ENCODE peak calls at places on chromosomes 12 and 14, in eight cellular contexts. X is CD4-positive, alpha-beta T cell; T is NB4; C is glomerular endothelial cell; S is EH; J is skeletal muscle cell; V is NCI-H510A; E is NCI-H460. F is an unnamed sample.
A peak's percentile ranks its signal among the peaks of the same experiment; 100 is the strongest.

GRCh38 chr12:125797421-125798175 is 732.4 kb downstream of the AACS start:
- DNase-seq in X (no peak), V (no peak), E (no peak), J (no peak), T (no peak), S (no peak), C (no peak), F (no peak)

GRCh38 chr12:3271639-3272038 is 194.5 kb downstream of the TSPAN9 start:
- DNase-seq in E (no peak), T (no peak), V (no peak), C (no peak), J (no peak), X (no peak), S (no peak), F (no peak)

GRCh38 chr12:1629338-1630080 is 478 bp downstream of the WNT5B start:
- DNase-seq in E (no peak), X (no peak), V (no peak), C (no peak), J (no peak), S (no peak), T (peak; percentile 52), F (no peak)

GRCh38 chr12:131132118-131132892 is 178.6 kb downstream of the ADGRD1 start:
- DNase-seq in C (no peak), S (peak; percentile 45), E (peak; percentile 70), J (no peak), T (peak; percentile 76), X (peak; percentile 75), V (no peak), F (no peak)

GRCh38 chr14:67680121-67680602 is 5.7 kb upstream of the VTI1B start:
- DNase-seq in V (no peak), C (peak; percentile 58), T (peak; percentile 71), E (no peak), J (no peak), X (no peak), S (peak; percentile 86), F (peak; percentile 33)

GRCh38 chr14:68736519-68736918 is 56.3 kb downstream of the ZFP36L1 start:
- DNase-seq in V (no peak), J (no peak), T (no peak), X (no peak), S (no peak), E (no peak), C (no peak), F (no peak)

GRCh38 chr14:68399971-68400370 is 392.9 kb downstream of the ZFP36L1 start:
- DNase-seq in E (no peak), C (no peak), V (no peak), J (no peak), S (no peak), T (no peak), X (no peak), F (no peak)

GRCh38 chr12:6273209-6273928 is 37.1 kb upstream of the PLEKHG6 start:
- DNase-seq in T (no peak), S (no peak), E (no peak), X (no peak), C (no peak), V (no peak), J (no peak), F (no peak)

GRCh38 chr14:105059035-105059916 is 6.0 kb downstream of the GPR132 start:
- DNase-seq in T (peak; percentile 49), V (no peak), S (peak; percentile 21), X (peak; percentile 41), C (no peak), J (no peak), E (no peak), F (no peak)

GRCh38 chr14:100601064-100601463 is 13.8 kb upstream of the BEGAIN start:
- DNase-seq in X (no peak), C (no peak), V (no peak), J (no peak), S (no peak), E (no peak), T (no peak), F (no peak)

GRCh38 chr14:90060965-90061848 is 587 bp upstream of the KCNK13 start:
- DNase-seq in V (no peak), T (no peak), J (no peak), S (no peak), E (no peak), C (no peak), X (no peak), F (no peak)

GRCh38 chr14:75539562-75540478 is 17.6 kb downstream of the BATF start:
- DNase-seq in X (no peak), J (no peak), S (no peak), T (no peak), C (no peak), V (no peak), E (no peak), F (no peak)

GRCh38 chr14:99527427-99528076 is 46.3 kb downstream of the CCNK start:
- DNase-seq in V (no peak), X (no peak), E (no peak), S (no peak), C (no peak), J (no peak), T (no peak), F (no peak)

GRCh38 chr14:54686219-54686870 is 119.4 kb downstream of the SAMD4A start:
- DNase-seq in X (no peak), V (no peak), S (peak; percentile 96), C (peak; percentile 90), T (no peak), E (no peak), J (peak; percentile 56), F (peak; percentile 52)